ENCODE peak calls at places on chromosomes 5 and 9, in seven cellular contexts. Q, C, J, G, E, B and F are unnamed samples. For H3K9me3 and H3K4me1, the result is how much of the 10 kb centered on the place peaks cover.

GRCh38 chr5:662751-663435 is 30.3 kb downstream of the TPPP start:
- DNase-seq in B (no peak), G (no peak), E (no peak), J (peak), Q (peak), C (no peak), F (no peak)

GRCh38 chr5:94544031-94544650 is 74.3 kb downstream of the KIAA0825 start:
- DNase-seq in E (peak), C (no peak), J (no peak), G (no peak), Q (no peak), B (no peak), F (no peak)

GRCh38 chr9:15271403-15271802 is 35.6 kb downstream of the TTC39B start:
- DNase-seq in B (no peak), G (no peak), C (no peak), Q (no peak), J (no peak), E (no peak), F (no peak)

GRCh38 chr5:131983244-131983771 is 28.1 kb downstream of the ACSL6 start:
- DNase-seq in C (no peak), Q (no peak), G (no peak), J (no peak), E (peak), B (no peak), F (no peak)

GRCh38 chr5:160792732-160793454 is 59.1 kb downstream of the ATP10B start:
- DNase-seq in G (no peak), E (no peak), C (no peak), B (no peak), Q (no peak), J (no peak), F (no peak)

GRCh38 chr9:92962303-92962649 is 15.0 kb downstream of the FGD3 start:
- DNase-seq in Q (no peak), J (no peak), G (no peak), B (no peak), C (no peak), E (no peak), F (no peak)

GRCh38 chr5:178474562-178475184 is 115.5 kb downstream of the COL23A1 start:
- DNase-seq in Q (no peak), E (no peak), C (no peak), G (no peak), J (no peak), B (no peak), F (no peak)

GRCh38 chr5:160935776-160936175 is 83.8 kb upstream of the ATP10B start:
- DNase-seq in E (no peak), J (no peak), G (no peak), C (no peak), B (no peak), Q (no peak), F (no peak)

GRCh38 chr5:123505633-123506032 is 6.3 kb upstream of the CSNK1G3 start:
- DNase-seq in J (no peak), B (no peak), C (no peak), G (no peak), E (no peak), Q (no peak), F (no peak)

GRCh38 chr5:55173696-55174101 is 722 bp upstream of the CDC20B start:
- DNase-seq in J (no peak), E (no peak), C (no peak), B (no peak), G (no peak), Q (no peak), F (no peak)

GRCh38 chr9:128203024-128203841 is at the start of gene DNM1:
- DNase-seq in Q (peak), B (no peak), C (no peak), E (no peak), J (peak), G (peak), F (no peak)

GRCh38 chr9:23567756-23568155 is 258.3 kb downstream of the ELAVL2 start:
- DNase-seq in E (no peak), B (no peak), C (no peak), G (no peak), Q (no peak), J (no peak), F (no peak)

GRCh38 chr9:96762562-96762961 is 15.3 kb downstream of the ZNF510 start:
- DNase-seq in E (no peak), G (no peak), B (no peak), Q (no peak), C (no peak), J (no peak), F (no peak)

GRCh38 chr9:96758845-96759673 is 18.8 kb downstream of the ZNF510 start:
- DNase-seq in E (peak), Q (no peak), G (no peak), J (no peak), B (no peak), C (no peak), F (no peak)
- H3K9me3 ChIP-seq in E (half or more), Q (half or more), G (under half), J (under half), B (half or more), C (half or more), F (under half)

DNA sequence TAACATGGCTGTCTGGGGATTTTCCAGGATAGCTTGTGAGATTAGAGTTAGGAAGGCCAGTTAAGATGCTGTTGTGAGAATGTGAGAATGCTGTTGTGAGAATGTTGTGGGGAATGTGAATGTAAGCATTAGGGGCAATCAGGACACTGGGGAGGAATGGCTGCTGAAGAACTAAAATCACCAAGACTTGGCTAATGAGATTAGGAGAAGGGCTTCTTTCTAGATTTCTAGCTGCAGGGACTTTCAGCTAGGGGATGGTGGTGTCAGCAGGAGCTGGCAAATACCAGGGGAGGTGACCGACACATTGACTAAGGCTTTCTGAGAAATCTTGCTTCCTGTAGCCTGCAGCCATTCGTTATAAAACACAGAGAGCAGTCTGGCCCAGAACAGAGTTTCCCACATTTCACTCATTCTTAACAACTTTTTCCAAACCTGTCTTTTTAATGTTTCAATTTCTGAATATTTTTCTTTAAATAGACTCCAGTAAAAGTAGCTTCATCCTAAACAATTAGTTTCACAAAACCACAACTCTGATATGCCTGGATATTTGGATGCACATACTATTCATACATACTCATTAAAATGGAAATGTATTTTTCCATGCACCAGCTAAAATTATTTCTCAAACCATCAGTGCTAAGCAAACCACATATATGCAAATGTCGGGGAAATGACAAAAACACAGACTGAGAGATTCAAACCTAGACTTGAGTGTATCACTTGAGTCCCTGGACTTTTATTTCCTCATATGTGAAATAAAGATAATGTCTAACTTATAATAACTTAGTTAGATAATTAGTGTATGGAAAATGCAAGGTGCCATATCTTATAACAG is 89.3 kb upstream of the TNC start:
- DNase-seq in E (peak), C (no peak), Q (no peak), G (no peak), B (peak), J (no peak), F (no peak)
- H3K4me1 ChIP-seq in E (half or more), C (under half), Q (under half), G (under half), B (under half), J (under half), F (under half)

DNA sequence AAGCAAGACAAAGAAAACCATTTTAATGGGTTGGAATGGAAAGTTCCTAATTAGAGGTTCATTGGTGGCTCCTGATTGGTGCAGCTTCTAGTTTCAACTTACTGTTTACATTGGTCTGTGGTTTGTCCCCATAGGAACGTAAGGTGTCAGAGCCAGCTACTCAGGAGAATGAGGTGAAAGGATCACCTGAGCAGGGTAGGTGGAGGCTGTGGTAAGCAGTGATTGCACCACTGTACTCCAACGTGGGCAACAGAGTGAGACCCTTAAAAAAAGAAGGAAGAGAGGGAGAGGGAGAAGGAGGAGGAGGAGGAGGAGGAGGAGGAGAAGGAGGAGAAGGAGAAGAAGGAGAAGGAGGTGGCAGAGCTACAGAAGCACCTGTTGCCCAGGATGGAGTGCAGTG is 30.4 kb downstream of the KCNIP1 start:
- DNase-seq in B (no peak), Q (no peak), E (no peak), J (no peak), C (peak), G (no peak), F (no peak)
- H3K9me3 ChIP-seq in B (under half), Q (under half), E (under half), J (under half), C (under half), G (under half), F (under half)

GRCh38 chr5:157597277-157597676 is 21.7 kb upstream of the ADAM19 start:
- DNase-seq in Q (no peak), C (no peak), E (no peak), G (no peak), J (no peak), B (no peak), F (no peak)
- H3K4me1 ChIP-seq in Q (under half), C (under half), E (under half), G (under half), J (under half), B (under half), F (under half)

GRCh38 chr5:42638972-42639371 is 117.6 kb upstream of the CCDC152 start:
- DNase-seq in Q (no peak), E (no peak), J (no peak), G (no peak), C (no peak), B (no peak), F (no peak)
- H3K9me3 ChIP-seq in Q (under half), E (under half), J (under half), G (under half), C (under half), B (under half), F (under half)

GRCh38 chr9:135908334-135909204 is 1.2 kb upstream of the CAMSAP1 start:
- DNase-seq in E (no peak), J (peak), C (no peak), G (no peak), B (no peak), Q (no peak), F (no peak)

GRCh38 chr9:135907006-135907434 is 326 bp downstream of the CAMSAP1 start:
- DNase-seq in C (no peak), Q (no peak), J (no peak), G (peak), E (no peak), B (peak), F (no peak)

GRCh38 chr9:135905380-135906282 is 1.7 kb downstream of the CAMSAP1 start:
- DNase-seq in C (no peak), E (no peak), J (no peak), G (no peak), Q (no peak), B (no peak), F (no peak)

GRCh38 chr9:135907446-135908333 is at the start of gene CAMSAP1:
- DNase-seq in G (peak), E (peak), B (peak), C (peak), J (peak), Q (peak), F (peak)

DNA sequence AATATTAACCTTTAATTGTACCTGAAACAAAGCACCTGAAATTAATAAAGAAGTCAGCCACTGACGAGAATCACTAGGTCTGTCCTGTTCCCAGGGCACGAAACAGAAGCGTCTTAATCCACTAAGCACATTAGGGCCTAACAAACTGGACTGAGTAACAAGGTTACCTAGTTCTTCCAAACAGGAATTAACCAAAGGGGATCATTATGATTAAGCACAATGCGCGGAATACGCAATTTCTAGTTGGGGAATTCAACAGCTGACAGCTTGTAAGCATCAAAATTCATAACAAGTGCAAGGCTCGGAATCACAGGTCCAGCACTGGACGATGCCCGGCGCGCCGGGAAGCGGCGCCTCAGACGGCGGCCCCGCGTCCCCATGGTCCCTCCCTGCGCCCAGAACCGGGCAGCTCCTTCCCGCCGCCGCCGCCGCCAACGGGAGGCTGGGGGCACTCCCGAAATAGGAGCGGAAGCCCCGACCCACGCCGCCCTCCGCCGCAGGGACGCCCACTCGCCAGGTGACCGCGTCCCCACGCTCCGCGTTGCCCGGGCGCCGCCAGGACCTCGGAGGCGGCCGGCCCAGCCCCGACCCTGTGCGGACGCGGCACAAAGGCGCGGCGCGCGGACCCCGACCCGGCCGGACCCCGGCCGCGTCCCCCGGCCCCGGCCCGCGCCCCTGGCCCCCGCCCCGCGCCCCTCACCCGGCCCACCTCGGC is 898 bp downstream of the CAMSAP1 start:
- DNase-seq in Q (no peak), G (peak), B (no peak), C (no peak), E (peak), J (no peak), F (no peak)
- H3K4me1 ChIP-seq in Q (half or more), G (under half), B (under half), C (under half), E (under half), J (under half), F (under half)

GRCh38 chr5:81694726-81695125 is 56.2 kb downstream of the SSBP2 start:
- DNase-seq in G (no peak), Q (no peak), B (no peak), C (no peak), E (no peak), J (no peak), F (no peak)

GRCh38 chr5:81698806-81699205 is 52.1 kb downstream of the SSBP2 start:
- DNase-seq in B (no peak), J (no peak), C (no peak), Q (no peak), E (peak), G (no peak), F (no peak)

GRCh38 chr5:81703840-81704239 is 47.1 kb downstream of the SSBP2 start:
- DNase-seq in J (no peak), E (no peak), Q (no peak), B (no peak), C (no peak), G (no peak), F (no peak)

GRCh38 chr5:81696418-81697397 is 54.2 kb downstream of the SSBP2 start:
- DNase-seq in Q (no peak), J (no peak), E (no peak), C (no peak), G (no peak), B (no peak), F (no peak)

GRCh38 chr5:81700166-81700565 is 50.7 kb downstream of the SSBP2 start:
- DNase-seq in C (no peak), E (no peak), G (no peak), B (no peak), Q (no peak), J (no peak), F (no peak)
- H3K9me3 ChIP-seq in C (under half), E (under half), G (under half), B (under half), Q (under half), J (under half), F (under half)